ENCODE peak calls at places on chromosomes 5 and 9, in four cellular contexts. B is breast epithelium, D is testis, X is adrenal gland. A is an unnamed sample.
A peak's percentile ranks its signal among the peaks of the same experiment; 100 is the strongest.

GRCh38 chr9:70013598-70014196 is 30.0 kb upstream of the MAMDC2 start:
- DNase-seq in X (no peak), D (no peak), B (no peak), A (no peak)

GRCh38 chr5:36054646-36055045 is 12.0 kb downstream of the UGT3A2 start:
- DNase-seq in B (no peak), X (no peak), D (no peak), A (no peak)

GRCh38 chr5:52283221-52283620 is 504.5 kb upstream of the ITGA1 start:
- DNase-seq in X (peak; percentile 85), B (no peak), D (no peak), A (no peak)

GRCh38 chr5:74212336-74212735 is 428.2 kb downstream of the ENC1 start:
- DNase-seq in B (no peak), X (no peak), D (no peak), A (no peak)

GRCh38 chr5:55427157-55427556 is 107.6 kb downstream of the PLPP1 start:
- DNase-seq in D (no peak), X (peak; percentile 70), B (no peak), A (no peak)

GRCh38 chr5:167861134-167861930 is 430.1 kb upstream of the WWC1 start:
- DNase-seq in B (no peak), D (peak; percentile 26), X (no peak), A (no peak)

GRCh38 chr9:35517136-35517535 is 27.2 kb downstream of the RUSC2 start:
- DNase-seq in D (peak; percentile 30), B (no peak), X (no peak), A (no peak)

GRCh38 chr9:87479801-87480201 is 17.9 kb upstream of the DAPK1 start:
- DNase-seq in X (peak; percentile 50), D (no peak), B (no peak), A (peak; percentile 51)

GRCh38 chr9:79236466-79236865 is 335.3 kb upstream of the TLE4 start:
- DNase-seq in X (no peak), B (no peak), D (no peak), A (no peak)

GRCh38 chr5:96402500-96402899 is 30.5 kb downstream of the PCSK1 start:
- DNase-seq in X (no peak), D (no peak), B (no peak), A (no peak)

GRCh38 chr5:96408276-96408777 is 24.7 kb downstream of the PCSK1 start:
- DNase-seq in D (no peak), B (no peak), X (no peak), A (no peak)

GRCh38 chr5:96408841-96409458 is 24.1 kb downstream of the PCSK1 start:
- DNase-seq in D (no peak), X (no peak), B (no peak), A (no peak)

GRCh38 chr5:96407441-96407840 is 25.6 kb downstream of the PCSK1 start:
- DNase-seq in B (no peak), D (no peak), X (no peak), A (no peak)

DNA sequence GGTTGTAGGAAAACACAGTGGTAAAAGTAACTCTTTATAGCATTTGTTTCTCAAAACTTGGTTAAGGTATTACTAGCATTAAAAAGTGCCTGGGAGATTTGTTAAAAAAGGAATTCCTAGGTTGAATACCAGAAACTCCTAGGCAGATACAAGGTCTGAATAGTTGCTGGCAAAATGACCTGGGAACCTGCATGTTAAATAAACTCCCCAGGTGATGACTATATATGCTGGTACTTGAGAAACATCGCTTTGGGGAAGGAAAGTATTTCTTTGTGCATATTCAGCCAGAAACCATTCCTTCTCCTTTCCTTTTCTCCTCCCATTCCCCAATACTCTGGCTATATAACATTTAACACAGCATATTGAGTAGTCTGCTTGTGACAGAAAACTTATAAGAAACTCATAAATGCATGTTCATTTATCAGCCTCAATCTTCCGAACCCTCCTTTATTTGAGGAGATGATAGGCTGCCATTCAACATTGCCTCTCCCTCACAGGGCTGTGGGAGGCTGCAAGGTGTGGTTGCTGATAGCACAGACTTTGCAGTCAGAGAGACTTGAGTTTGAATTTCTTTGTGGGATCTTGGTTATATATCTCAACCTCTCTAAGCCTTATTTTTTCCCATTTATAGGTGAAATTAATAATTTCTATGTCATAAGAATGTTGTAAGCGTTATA is 28.7 kb downstream of the PCSK1 start:
- DNase-seq in X (no peak), B (no peak), D (no peak), A (no peak)
- TF ChIP-seq POLR2A in X (no peak), B (no peak), D (no peak), A (no peak)

DNA sequence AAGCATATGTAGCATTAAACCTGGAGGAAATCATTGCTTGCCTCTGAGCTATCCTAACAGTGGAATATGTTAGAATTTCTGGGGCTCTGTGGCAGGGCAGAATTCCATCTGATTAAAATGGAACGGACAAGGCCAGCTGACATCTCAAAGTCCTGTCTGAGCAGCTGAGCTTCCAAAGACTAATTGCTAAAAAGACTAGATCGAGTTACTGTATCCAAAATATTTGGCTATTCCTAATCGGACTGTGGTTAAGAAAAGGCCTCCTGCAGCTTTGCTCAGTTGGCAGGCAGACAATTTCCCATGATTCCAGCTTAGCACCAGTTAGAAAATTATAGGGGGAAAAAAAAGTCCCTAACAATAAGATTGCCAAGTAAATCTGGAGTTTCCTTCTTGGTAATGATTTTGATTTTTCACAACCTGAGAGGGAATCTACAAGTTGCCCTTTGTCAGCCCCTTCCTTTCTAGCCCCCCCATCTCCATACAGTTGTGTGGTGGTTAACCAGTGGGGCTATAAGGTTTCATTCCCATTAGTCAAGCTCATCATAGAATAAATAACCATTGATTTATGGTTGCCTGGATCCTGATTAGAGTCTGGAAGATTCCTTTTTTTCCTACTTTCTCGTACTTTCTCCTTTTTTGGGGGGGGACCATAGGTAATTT is 26.4 kb downstream of the PTGR1 start:
- DNase-seq in X (peak; percentile 14), B (no peak), D (peak; percentile 62), A (no peak)
- TF ChIP-seq POLR2A in X (no peak), B (no peak), D (no peak), A (no peak)

GRCh38 chr5:10582512-10582897 is 18.6 kb downstream of the ANKRD33B start:
- DNase-seq in B (no peak), D (no peak), X (no peak), A (no peak)
- TF ChIP-seq POLR2A in B (no peak), D (no peak), X (no peak), A (no peak)

DNA sequence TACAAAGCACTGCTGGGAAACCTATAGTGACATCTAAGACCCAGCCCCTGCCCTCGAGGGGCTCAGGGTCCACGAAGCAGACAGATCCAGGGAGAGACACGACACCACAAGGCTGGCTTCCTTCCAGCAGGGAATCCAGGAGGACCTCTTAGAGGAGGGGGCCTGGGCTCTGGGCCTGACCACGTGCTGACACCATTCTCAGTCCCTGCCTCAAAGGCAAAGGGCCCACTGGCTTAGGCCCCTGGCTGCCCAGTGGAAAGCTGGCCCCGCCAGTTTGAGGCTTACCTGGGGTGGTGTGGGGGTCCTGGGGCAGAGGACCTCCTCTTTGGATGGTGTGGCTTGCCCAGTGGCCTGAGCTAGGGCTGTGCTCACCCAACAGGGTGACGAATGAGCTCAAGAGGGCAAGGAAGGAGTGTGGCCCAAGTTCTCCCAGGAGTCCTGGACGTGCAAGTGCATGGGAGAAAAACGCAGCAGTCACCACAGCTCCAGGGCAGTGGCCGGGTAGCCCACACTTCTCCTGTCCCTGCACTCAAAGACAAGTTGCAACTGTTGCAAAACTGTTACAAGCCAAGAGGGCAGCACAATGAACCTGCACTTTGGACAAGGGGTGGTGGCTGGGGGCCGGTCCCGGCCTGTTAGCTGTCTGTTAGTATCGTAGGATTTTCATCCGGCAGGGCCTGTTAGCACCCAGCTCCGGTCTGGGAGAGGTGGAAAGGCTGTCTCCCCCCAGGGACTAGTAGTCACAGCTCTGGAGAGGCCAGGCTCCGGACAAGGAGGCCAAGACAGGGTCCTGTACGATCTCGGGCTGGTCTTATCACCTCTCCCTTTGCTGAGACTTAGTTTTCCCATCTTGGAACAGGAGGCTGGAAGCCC is 1.5 kb upstream of the SARDH start:
- DNase-seq in X (no peak), B (no peak), D (peak; percentile 77), A (no peak)
- TF ChIP-seq POLR2A in X (no peak), B (no peak), D (no peak), A (no peak)

A was measured in H54.